ENCODE peak calls at places on chromosomes 7 and 10, in six cellular contexts. One of them, this sample, is unnamed.

GRCh38 chr7:105189859-105190492 is 176.0 kb downstream of the KMT2E start:
- DNase-seq in GM23248: no peak
- DNase-seq in MM.1S: no peak
- DNase-seq in fibroblast of lung: peak
- DNase-seq in GM23338: no peak
- DNase-seq in hepatocyte: no peak
- DNase-seq in this sample: no peak

GRCh38 chr10:5490698-5491464 is 8.5 kb downstream of the CALML5 start:
- DNase-seq in fibroblast of lung: no peak
- DNase-seq in GM23338: no peak
- DNase-seq in MM.1S: no peak
- DNase-seq in hepatocyte: no peak
- DNase-seq in GM23248: no peak
- DNase-seq in this sample: no peak

GRCh38 chr10:73131295-73131694 is 21.0 kb downstream of the NUDT13 start:
- DNase-seq in hepatocyte: no peak
- DNase-seq in MM.1S: no peak
- DNase-seq in GM23338: no peak
- DNase-seq in fibroblast of lung: no peak
- DNase-seq in GM23248: peak
- DNase-seq in this sample: no peak

GRCh38 chr7:96224682-96225081 is 97.2 kb downstream of the SLC25A13 start:
- DNase-seq in GM23248: no peak
- DNase-seq in MM.1S: no peak
- DNase-seq in hepatocyte: no peak
- DNase-seq in fibroblast of lung: no peak
- DNase-seq in GM23338: peak
- DNase-seq in this sample: peak

GRCh38 chr10:122141821-122142651 is 129.1 kb upstream of the BTBD16 start:
- DNase-seq in GM23248: peak
- DNase-seq in GM23338: no peak
- DNase-seq in MM.1S: no peak
- DNase-seq in fibroblast of lung: peak
- DNase-seq in hepatocyte: no peak
- DNase-seq in this sample: peak

GRCh38 chr10:93115661-93116383 is 42.1 kb downstream of the CYP26A1 start:
- DNase-seq in hepatocyte: peak
- DNase-seq in fibroblast of lung: peak
- DNase-seq in MM.1S: peak
- DNase-seq in GM23248: peak
- DNase-seq in GM23338: peak
- DNase-seq in this sample: peak

GRCh38 chr7:106283831-106284515 is 810 bp downstream of the NAMPT start:
- DNase-seq in MM.1S: peak
- DNase-seq in GM23338: peak
- DNase-seq in GM23248: peak
- DNase-seq in hepatocyte: peak
- DNase-seq in fibroblast of lung: peak
- DNase-seq in this sample: peak

GRCh38 chr10:51014680-51015425 is 59.4 kb upstream of the PRKG1 start:
- DNase-seq in MM.1S: peak
- DNase-seq in GM23338: no peak
- DNase-seq in GM23248: peak
- DNase-seq in hepatocyte: no peak
- DNase-seq in fibroblast of lung: no peak
- DNase-seq in this sample: no peak

GRCh38 chr10:131577786-131578471 is 266.4 kb upstream of the TCERG1L start:
- DNase-seq in hepatocyte: no peak
- DNase-seq in MM.1S: no peak
- DNase-seq in fibroblast of lung: no peak
- DNase-seq in GM23338: no peak
- DNase-seq in GM23248: no peak
- DNase-seq in this sample: no peak

GRCh38 chr10:100745882-100746412 is 565 bp downstream of the PAX2 start:
- DNase-seq in GM23248: no peak
- DNase-seq in GM23338: peak
- DNase-seq in hepatocyte: no peak
- DNase-seq in MM.1S: no peak
- DNase-seq in fibroblast of lung: no peak
- DNase-seq in this sample: no peak
- TF ChIP-seq EZH2 in GM23248: no peak
- TF ChIP-seq EZH2 in GM23338: no peak
- TF ChIP-seq EZH2 in hepatocyte: peak
- TF ChIP-seq EZH2 in MM.1S: peak
- TF ChIP-seq EZH2 in fibroblast of lung: peak
- TF ChIP-seq EZH2 in this sample: peak

DNA sequence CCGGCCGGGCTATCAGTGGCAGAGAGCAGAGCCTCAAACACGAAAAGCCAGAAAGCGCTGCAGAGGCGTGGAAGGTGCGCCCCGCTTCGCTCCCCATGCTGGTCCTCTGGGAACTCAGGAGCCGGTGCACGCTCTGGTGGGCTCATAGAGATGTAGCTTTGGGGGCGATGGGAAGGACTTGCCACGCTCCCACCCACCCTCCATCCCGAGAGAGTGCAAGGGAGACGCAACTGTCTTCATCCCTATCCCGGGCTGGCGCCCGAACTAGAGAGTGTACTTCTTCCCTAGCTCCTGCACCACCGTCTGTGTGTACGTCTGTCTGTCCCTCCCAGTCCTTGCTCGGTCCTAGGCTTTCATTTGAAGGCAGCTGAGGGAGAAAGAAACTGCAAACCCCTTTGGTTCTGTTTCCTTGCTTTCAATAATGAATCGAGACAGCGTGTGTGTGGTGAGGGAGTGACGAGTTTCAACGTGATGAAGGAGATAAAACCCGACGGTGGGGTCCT is 6.1 kb upstream of the EMX2 start:
- DNase-seq in fibroblast of lung: no peak
- DNase-seq in MM.1S: no peak
- DNase-seq in GM23338: peak
- DNase-seq in hepatocyte: no peak
- DNase-seq in GM23248: peak
- DNase-seq in this sample: no peak
- TF ChIP-seq EZH2 in fibroblast of lung: peak
- TF ChIP-seq EZH2 in MM.1S: no peak
- TF ChIP-seq EZH2 in GM23338: peak
- TF ChIP-seq EZH2 in hepatocyte: peak
- TF ChIP-seq EZH2 in GM23248: no peak
- TF ChIP-seq EZH2 in this sample: no peak

GRCh38 chr10:101133489-101134298 is 2.6 kb downstream of the TLX1 start:
- DNase-seq in GM23338: no peak
- DNase-seq in GM23248: no peak
- DNase-seq in MM.1S: no peak
- DNase-seq in hepatocyte: no peak
- DNase-seq in fibroblast of lung: no peak
- DNase-seq in this sample: no peak
- TF ChIP-seq EZH2 in GM23338: peak
- TF ChIP-seq EZH2 in GM23248: no peak
- TF ChIP-seq EZH2 in MM.1S: no peak
- TF ChIP-seq EZH2 in hepatocyte: no peak
- TF ChIP-seq EZH2 in fibroblast of lung: peak
- TF ChIP-seq EZH2 in this sample: no peak

DNA sequence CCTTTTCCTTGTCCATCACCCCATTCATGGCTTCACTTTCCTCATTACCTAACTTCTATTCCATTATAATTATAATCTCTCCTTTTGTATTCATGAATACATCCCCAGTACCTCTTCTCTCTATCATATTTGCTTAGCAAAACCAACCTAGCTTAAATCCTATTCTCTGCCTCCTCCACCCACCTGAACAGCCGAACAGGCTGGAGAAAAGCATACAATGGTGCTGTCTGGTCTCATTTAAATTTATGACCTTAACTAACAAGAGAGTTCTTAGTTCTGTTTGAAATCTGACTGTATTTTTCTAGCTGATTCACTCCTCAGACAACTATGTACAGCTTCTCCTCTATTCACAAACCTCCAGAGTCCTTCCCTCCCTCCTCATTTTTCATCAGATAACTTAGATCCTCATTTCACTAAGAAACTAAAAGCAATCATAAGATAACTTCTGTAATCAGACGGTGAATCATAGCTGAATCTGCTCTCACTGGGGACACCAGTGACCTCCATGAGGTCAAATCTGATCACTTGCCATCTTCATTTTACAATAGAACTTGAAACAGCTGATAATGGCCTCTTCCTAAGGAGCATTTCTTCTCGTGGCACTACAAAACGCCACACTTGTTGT is 233.9 kb upstream of the AOAH start:
- DNase-seq in GM23248: no peak
- DNase-seq in GM23338: no peak
- DNase-seq in MM.1S: no peak
- DNase-seq in fibroblast of lung: peak
- DNase-seq in hepatocyte: no peak
- DNase-seq in this sample: no peak
- TF ChIP-seq EZH2 in GM23248: no peak
- TF ChIP-seq EZH2 in GM23338: no peak
- TF ChIP-seq EZH2 in MM.1S: no peak
- TF ChIP-seq EZH2 in fibroblast of lung: no peak
- TF ChIP-seq EZH2 in hepatocyte: no peak
- TF ChIP-seq EZH2 in this sample: no peak

This sample was measured in endothelial cell of umbilical vein.